ENCODE peak calls at places on chromosomes 7 and 10, in eight cellular contexts. G, Q, O, V, Y, K, R and F are unnamed samples.

GRCh38 chr10:30842185-30842584 is 189.5 kb downstream of the ZNF438 start:
- DNase-seq in G (no peak), Q (no peak), O (no peak), V (no peak), Y (no peak), K (no peak), R (no peak), F (no peak)

GRCh38 chr7:105734233-105734632 is 142.2 kb downstream of the ATXN7L1 start:
- DNase-seq in G (peak; percentile 29), Q (no peak), O (no peak), V (no peak), Y (no peak), K (no peak), R (no peak), F (no peak)

GRCh38 chr7:108073305-108074070 is 56.7 kb downstream of the LAMB4 start:
- DNase-seq in G (peak; percentile 91), Q (no peak), O (no peak), V (no peak), Y (no peak), K (no peak), R (no peak), F (no peak)

GRCh38 chr10:30353851-30354250 is 4.8 kb upstream of the MTPAP start:
- DNase-seq in G (peak; percentile 35), Q (no peak), O (peak; percentile 85), V (no peak), Y (no peak), K (peak; percentile 80), R (no peak), F (peak; percentile 40)

GRCh38 chr7:143120696-143121405 is 11.0 kb upstream of the PIP start:
- DNase-seq in G (no peak), Q (no peak), O (peak; percentile 4), V (no peak), Y (no peak), K (no peak), R (no peak), F (peak; percentile 8)

GRCh38 chr7:124907490-124907889 is 22.1 kb downstream of the POT1 start:
- DNase-seq in G (no peak), Q (no peak), O (no peak), V (no peak), Y (no peak), K (no peak), R (no peak), F (no peak)

GRCh38 chr10:24706479-24707118 is 17.1 kb downstream of the ARHGAP21 start:
- DNase-seq in G (peak; percentile 97), Q (peak; percentile 27), O (peak; percentile 97), V (no peak), Y (no peak), K (peak; percentile 99), R (no peak), F (peak; percentile 97)

GRCh38 chr10:112797221-112797620 is 152.8 kb upstream of the TCF7L2 start:
- DNase-seq in G (no peak), Q (no peak), O (no peak), V (no peak), Y (no peak), K (no peak), R (no peak), F (no peak)

GRCh38 chr7:16113058-16113457 is 308.3 kb downstream of the CRPPA start:
- DNase-seq in G (no peak), Q (no peak), O (no peak), V (no peak), Y (no peak), K (no peak), R (no peak), F (no peak)

GRCh38 chr10:29713450-29713849 is 78.7 kb upstream of the SVIL start:
- DNase-seq in G (no peak), Q (no peak), O (peak; percentile 32), V (no peak), Y (no peak), K (no peak), R (no peak), F (no peak)

GRCh38 chr7:94497874-94498670 is 11.5 kb upstream of the CASD1 start:
- DNase-seq in G (no peak), Q (no peak), O (no peak), V (no peak), Y (no peak), K (no peak), R (no peak), F (no peak)

GRCh38 chr10:125076891-125077643 is 83.3 kb downstream of the CTBP2 start:
- DNase-seq in G (no peak), Q (no peak), O (peak; percentile 70), V (no peak), Y (no peak), K (no peak), R (no peak), F (peak; percentile 38)

GRCh38 chr10:86178401-86179142 is 188.0 kb downstream of the GRID1 start:
- DNase-seq in G (no peak), Q (no peak), O (no peak), V (no peak), Y (no peak), K (no peak), R (no peak), F (no peak)

GRCh38 chr10:1203216-1203615 is 147.0 kb downstream of the WDR37 start:
- DNase-seq in G (no peak), Q (no peak), O (no peak), V (no peak), Y (no peak), K (no peak), R (no peak), F (no peak)

GRCh38 chr10:62384057-62384446 is 9.9 kb downstream of the ZNF365 start:
- DNase-seq in G (peak; percentile 65), Q (no peak), O (peak; percentile 86), V (peak; percentile 45), Y (peak; percentile 23), K (peak; percentile 80), R (peak; percentile 93), F (peak; percentile 18)

GRCh38 chr7:100099452-100099851 is 1.7 kb downstream of the MCM7 start:
- DNase-seq in G (no peak), Q (no peak), O (no peak), V (no peak), Y (no peak), K (no peak), R (no peak), F (no peak)

GRCh38 chr7:5635461-5636445 is 145.7 kb downstream of the RNF216 start:
- DNase-seq in G (peak; percentile 23), Q (no peak), O (no peak), V (no peak), Y (no peak), K (peak; percentile 38), R (no peak), F (no peak)

GRCh38 chr10:123135415-123136141 is at the start of gene HMX3:
- DNase-seq in G (peak; percentile 28), Q (no peak), O (peak; percentile 51), V (no peak), Y (peak; percentile 91), K (peak; percentile 49), R (no peak), F (peak; percentile 55)

DNA sequence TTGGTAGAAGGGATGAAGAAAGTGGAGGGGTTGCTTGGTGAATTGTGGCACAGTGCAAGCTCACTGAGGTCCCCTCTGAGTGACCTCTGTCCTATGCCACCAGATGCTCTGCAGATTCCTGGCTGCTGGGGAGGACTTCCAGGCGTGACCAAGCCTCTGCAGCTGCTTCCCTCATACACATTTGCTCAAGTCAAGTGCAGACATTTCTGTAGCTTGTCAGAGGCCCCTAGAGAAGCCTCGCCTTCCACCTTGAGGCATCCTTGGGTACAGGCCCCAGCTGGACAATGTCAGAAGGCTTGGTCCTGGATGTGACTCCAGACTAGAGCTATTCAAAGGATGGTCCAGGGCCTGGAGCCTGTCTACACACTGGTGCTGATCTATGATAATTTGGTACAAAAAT is 464.2 kb downstream of the PLXNA4 start:
- DNase-seq in G (no peak), Q (no peak), O (no peak), V (no peak), Y (no peak), K (no peak), R (no peak), F (no peak)
- TF ChIP-seq CTCF in G (no peak), Q (no peak), O (no peak), V (no peak), Y (no peak), K (no peak), R (no peak), F (no peak)

DNA sequence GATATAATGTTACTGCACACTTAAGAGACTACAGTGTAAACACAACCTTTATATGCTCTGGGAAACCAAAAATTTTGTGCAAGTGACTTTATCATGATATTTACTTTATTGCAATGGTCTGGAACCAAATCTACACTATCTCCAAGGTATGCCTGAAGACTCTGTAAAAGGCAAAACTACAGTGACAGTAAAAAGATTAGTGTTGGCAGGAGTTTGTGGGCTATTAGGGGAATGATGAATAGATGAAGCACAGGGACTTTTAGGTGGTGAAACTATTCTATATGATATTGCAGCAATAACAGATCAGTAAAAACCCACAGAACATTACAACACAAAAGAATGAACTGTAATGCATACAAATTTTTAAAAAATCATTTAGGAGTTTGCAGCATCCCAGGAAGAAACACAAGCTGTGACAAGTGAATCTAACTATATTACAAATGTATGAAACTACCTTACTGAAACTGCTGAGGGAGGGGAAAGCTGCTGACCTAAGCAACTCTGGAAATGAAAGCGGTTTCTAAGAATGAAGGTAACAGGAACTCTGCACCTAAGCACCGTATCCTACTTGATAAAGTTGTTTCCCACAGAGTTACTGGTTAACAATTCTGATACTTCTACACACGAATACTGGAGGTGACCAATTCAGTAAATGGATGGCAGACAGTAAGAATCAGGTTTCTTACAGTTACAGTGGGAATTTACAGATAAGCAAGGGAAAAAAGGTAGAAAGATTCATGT is 82.6 kb downstream of the ATE1 start:
- DNase-seq in G (no peak), Q (no peak), O (no peak), V (no peak), Y (peak; percentile 28), K (no peak), R (no peak), F (no peak)
- H3K4me3 ChIP-seq in G (no peak overlapping the region), Q (no peak overlapping the region), O (no peak overlapping the region), V (no peak overlapping the region), Y (no peak overlapping the region), K (no peak overlapping the region), R (no peak overlapping the region), F (no peak overlapping the region)

GRCh38 chr7:158406364-158406763 is 181.3 kb downstream of the PTPRN2 start:
- DNase-seq in G (no peak), Q (no peak), O (no peak), V (no peak), Y (no peak), K (no peak), R (no peak), F (no peak)

GRCh38 chr7:158409816-158410330 is 177.8 kb downstream of the PTPRN2 start:
- DNase-seq in G (no peak), Q (no peak), O (no peak), V (no peak), Y (no peak), K (no peak), R (no peak), F (no peak)

GRCh38 chr7:158409120-158409519 is 178.5 kb downstream of the PTPRN2 start:
- DNase-seq in G (no peak), Q (no peak), O (no peak), V (no peak), Y (no peak), K (no peak), R (no peak), F (no peak)

GRCh38 chr7:158406817-158407216 is 180.8 kb downstream of the PTPRN2 start:
- DNase-seq in G (no peak), Q (peak; percentile 65), O (no peak), V (no peak), Y (no peak), K (no peak), R (no peak), F (no peak)

GRCh38 chr7:158407581-158408331 is 179.9 kb downstream of the PTPRN2 start:
- DNase-seq in G (peak; percentile 23), Q (no peak), O (peak; percentile 55), V (no peak), Y (no peak), K (peak; percentile 40), R (no peak), F (peak; percentile 38)
- TF ChIP-seq CTCF in G (peak; percentile 12), Q (peak; percentile 63), O (no peak), V (no peak), Y (peak; percentile 13), K (peak; percentile 8), R (peak; percentile 31), F (peak; percentile 14)

GRCh38 chr7:74206589-74207120 is 3.2 kb upstream of the LAT2 start:
- DNase-seq in G (peak; percentile 78), Q (peak; percentile 92), O (peak; percentile 78), V (peak; percentile 68), Y (peak; percentile 82), K (peak; percentile 64), R (no peak), F (peak; percentile 74)
- H3K4me3 ChIP-seq in G (no peak overlapping the region), Q (peak overlapping the region; percentile 17), O (no peak overlapping the region), V (peak overlapping the region; percentile 54), Y (peak overlapping the region; percentile 30), K (peak overlapping the region; percentile 29), R (peak overlapping the region; percentile 53), F (peak overlapping the region; percentile 22)